ENCODE peak calls at places on chromosomes 1 and 21, in five cellular contexts. I is cardiac fibroblast, M is GM12865, L is pancreas, B is A172. X is an unnamed sample.
A peak's percentile ranks its signal among the peaks of the same experiment; 100 is the strongest.

GRCh38 chr1:14740016-14740415 is 141.5 kb downstream of the KAZN start:
- DNase-seq in M (no peak), B (no peak), L (no peak), I (no peak), X (peak; percentile 31)

GRCh38 chr1:227482021-227482299 is 81.4 kb upstream of the ZNF678 start:
- DNase-seq in M (no peak), B (no peak), L (no peak), I (no peak), X (no peak)

GRCh38 chr1:22870201-22870871 is 102.3 kb downstream of the LACTBL1 start:
- DNase-seq in L (no peak), I (peak; percentile 67), M (no peak), B (no peak), X (peak; percentile 71)

GRCh38 chr1:160853014-160853413 is 9.7 kb downstream of the CD244 start:
- DNase-seq in B (no peak), M (no peak), L (no peak), I (no peak), X (no peak)

GRCh38 chr21:44949161-44950015 is 9.6 kb downstream of the SLX9 start:
- DNase-seq in M (peak; percentile 81), I (peak; percentile 79), B (peak; percentile 84), L (peak; percentile 94), X (peak; percentile 18)

GRCh38 chr1:224579526-224579925 is 36.6 kb upstream of the CNIH3 start:
- DNase-seq in B (no peak), I (no peak), M (no peak), L (no peak), X (no peak)

GRCh38 chr21:35014302-35015044 is 34.6 kb downstream of the RUNX1 start:
- DNase-seq in L (no peak), I (no peak), B (no peak), M (no peak), X (no peak)

GRCh38 chr1:61376151-61376550 is 293.8 kb downstream of the NFIA start:
- DNase-seq in M (no peak), L (no peak), I (no peak), B (no peak), X (no peak)

GRCh38 chr1:221779771-221780170 is 37.9 kb upstream of the DUSP10 start:
- DNase-seq in I (no peak), L (no peak), M (no peak), B (no peak), X (no peak)

GRCh38 chr1:169144941-169145626 is 38.6 kb downstream of the ATP1B1 start:
- DNase-seq in M (no peak), L (no peak), I (no peak), B (no peak), X (no peak)

GRCh38 chr1:91851130-91852010 is 34.6 kb downstream of the TGFBR3 start:
- DNase-seq in M (no peak), L (peak; percentile 79), B (peak; percentile 61), I (peak; percentile 97), X (peak; percentile 90)

GRCh38 chr1:19463204-19463803 is 22.0 kb downstream of the CAPZB start:
- DNase-seq in I (no peak), M (peak; percentile 93), B (no peak), L (no peak), X (peak; percentile 18)

GRCh38 chr1:107274227-107274626 is 133.4 kb downstream of the NTNG1 start:
- DNase-seq in L (no peak), I (no peak), B (no peak), M (no peak), X (no peak)

GRCh38 chr1:223662943-223663342 is 2.6 kb downstream of the CAPN8 start:
- DNase-seq in I (no peak), M (no peak), B (no peak), L (no peak), X (peak; percentile 21)

GRCh38 chr1:154961207-154961496 is 430 bp downstream of the PYGO2 start:
- DNase-seq in B (no peak), M (no peak), L (no peak), I (no peak), X (no peak)

GRCh38 chr1:170598618-170599017 is 65.3 kb upstream of the PRRX1 start:
- DNase-seq in L (no peak), I (no peak), B (no peak), M (no peak), X (no peak)

GRCh38 chr1:6860401-6860800 is 75.1 kb downstream of the CAMTA1 start:
- DNase-seq in L (no peak), I (peak; percentile 63), M (no peak), B (peak; percentile 30), X (no peak)

GRCh38 chr1:196877964-196878363 is 9.9 kb upstream of the CFHR4 start:
- DNase-seq in L (peak; percentile 27), I (peak; percentile 20), M (no peak), B (no peak), X (no peak)

GRCh38 chr1:25519624-25520023 is 23.8 kb upstream of the LDLRAP1 start:
- DNase-seq in B (peak; percentile 49), I (no peak), M (no peak), L (no peak), X (no peak)

GRCh38 chr1:192826791-192827477 is 18.1 kb downstream of the RGS2 start:
- DNase-seq in L (no peak), B (peak; percentile 75), M (no peak), I (peak; percentile 33), X (no peak)

GRCh38 chr1:15351301-15351700 is 58.4 kb upstream of the EFHD2 start:
- DNase-seq in M (no peak), B (no peak), L (no peak), I (peak; percentile 30), X (no peak)

GRCh38 chr1:43565600-43566360 is 35.1 kb downstream of the PTPRF start:
- DNase-seq in M (peak; percentile 30), I (peak; percentile 69), L (no peak), B (no peak), X (peak; percentile 72)

GRCh38 chr1:215710340-215710971 is 143.4 kb downstream of the KCTD3 start:
- DNase-seq in B (peak; percentile 71), L (no peak), M (peak; percentile 70), I (peak; percentile 54), X (no peak)

GRCh38 chr1:197327776-197328364 is 59.8 kb downstream of the CRB1 start:
- DNase-seq in B (peak; percentile 18), L (no peak), M (no peak), I (peak; percentile 43), X (no peak)

GRCh38 chr1:204295666-204296065 is 64.1 kb downstream of the PLEKHA6 start:
- DNase-seq in M (no peak), I (no peak), L (no peak), B (no peak), X (no peak)

GRCh38 chr1:178262101-178262500 is 168.2 kb downstream of the RASAL2 start:
- DNase-seq in L (no peak), M (no peak), B (no peak), I (peak; percentile 86), X (no peak)

GRCh38 chr1:23026573-23026972 is 7.3 kb downstream of the KDM1A start:
- DNase-seq in M (no peak), B (no peak), I (no peak), L (no peak), X (no peak)

GRCh38 chr1:10196991-10197390 is 13.4 kb upstream of the KIF1B start:
- DNase-seq in L (no peak), I (peak; percentile 66), B (peak; percentile 19), M (no peak), X (peak; percentile 76)